ENCODE peak calls at places on chromosomes 11 and 22, in five cellular contexts. Z is stimulated activated CD4-positive, alpha-beta T cell treated with anti-CD3 and anti-CD28 coated beads, Interleukin-2, amount 100 ng/mL, for 48 hours; B is cardiac septum; O is foreskin fibroblast; N is Panc1. M is an unnamed sample.

GRCh38 chr11:834371-835316 is 1.9 kb downstream of the CD151 start:
- DNase-seq in Z (no peak), B (peak), O (peak), N (no peak), M (peak)

GRCh38 chr11:5690216-5690615 is 626 bp downstream of the TRIM22 start:
- DNase-seq in Z (no peak), B (no peak), O (peak), N (no peak), M (no peak)

GRCh38 chr11:125163431-125164011 is 1.0 kb upstream of the PKNOX2 start:
- DNase-seq in Z (no peak), B (no peak), O (no peak), N (no peak), M (no peak)

GRCh38 chr11:3855808-3856491 is 486 bp downstream of the STIM1 start:
- DNase-seq in Z (no peak), B (peak), O (peak), N (no peak), M (no peak)

GRCh38 chr11:79783833-79784232 is 343.0 kb upstream of the TENM4 start:
- DNase-seq in Z (no peak), B (no peak), O (no peak), N (no peak), M (no peak)

GRCh38 chr22:31491218-31491962 is 1.7 kb upstream of the EIF4ENIF1 start:
- DNase-seq in Z (no peak), B (no peak), O (no peak), N (no peak), M (no peak)

GRCh38 chr11:19419021-19419750 is 178.4 kb upstream of the E2F8 start:
- DNase-seq in Z (no peak), B (no peak), O (peak), N (no peak), M (no peak)

GRCh38 chr22:46122980-46123693 is 27.2 kb upstream of the PPARA start:
- DNase-seq in Z (no peak), B (no peak), O (no peak), N (no peak), M (no peak)

GRCh38 chr11:122670131-122670530 is 14.6 kb downstream of the UBASH3B start:
- DNase-seq in Z (no peak), B (no peak), O (no peak), N (no peak), M (no peak)

GRCh38 chr22:44024288-44024908 is at the start of gene PARVB:
- DNase-seq in Z (peak), B (no peak), O (peak), N (no peak), M (peak)

GRCh38 chr11:5282652-5283051 is 12.9 kb upstream of the HBE1 start:
- DNase-seq in Z (no peak), B (no peak), O (no peak), N (no peak), M (no peak)

GRCh38 chr11:6681949-6682348 is 1.2 kb downstream of the MRPL17 start:
- DNase-seq in Z (no peak), B (no peak), O (peak), N (no peak), M (no peak)

GRCh38 chr11:73147771-73148681 is 5.9 kb upstream of the FCHSD2 start:
- DNase-seq in Z (no peak), B (peak), O (no peak), N (no peak), M (peak)

GRCh38 chr22:26669060-26669481 is 11.7 kb downstream of the MIAT start:
- DNase-seq in Z (no peak), B (no peak), O (peak), N (no peak), M (peak)

GRCh38 chr11:84870486-84870885 is 756.7 kb downstream of the DLG2 start:
- DNase-seq in Z (no peak), B (no peak), O (no peak), N (peak), M (no peak)

GRCh38 chr11:16356057-16356750 is at the start of gene SOX6:
- DNase-seq in Z (no peak), B (no peak), O (peak), N (no peak), M (no peak)

GRCh38 chr11:32092581-32093170 is 1.8 kb downstream of the RCN1 start:
- DNase-seq in Z (no peak), B (no peak), O (no peak), N (no peak), M (no peak)

GRCh38 chr11:66335531-66336233 is 552 bp downstream of the RIN1 start:
- DNase-seq in Z (no peak), B (no peak), O (peak), N (no peak), M (no peak)

GRCh38 chr22:49699928-49700498 is 127.7 kb downstream of the BRD1 start:
- DNase-seq in Z (no peak), B (no peak), O (no peak), N (no peak), M (no peak)

GRCh38 chr11:99257131-99257530 is 236.4 kb downstream of the CNTN5 start:
- DNase-seq in Z (no peak), B (no peak), O (no peak), N (no peak), M (no peak)

GRCh38 chr11:120169981-120170698 is 32.2 kb upstream of the TRIM29 start:
- DNase-seq in Z (no peak), B (peak), O (no peak), N (no peak), M (peak)

GRCh38 chr22:28381427-28382167 is 298.0 kb downstream of the TTC28 start:
- DNase-seq in Z (no peak), B (no peak), O (peak), N (no peak), M (no peak)

M was measured in posterior cingulate gyrus.